ENCODE peak calls at places on chromosomes 12 and 14, in seven cellular contexts. F is HCEC 1CT, W is lung, M is astrocyte of the spinal cord, O is pulmonary artery endothelial cell, A is WTC11, K is nephron progenitor cell. B is an unnamed sample.

GRCh38 chr12:108312885-108313203 is 26.3 kb downstream of the CMKLR1 start:
- DNase-seq in F (no peak), W (no peak), M (no peak), O (no peak), A (no peak), K (no peak), B (no peak)

GRCh38 chr12:7439579-7440505 is 4.1 kb downstream of the CD163L1 start:
- DNase-seq in F (no peak), W (peak), M (peak), O (peak), A (peak), K (peak), B (no peak)

GRCh38 chr12:95212576-95212975 is 4.7 kb downstream of the FGD6 start:
- DNase-seq in F (no peak), W (no peak), M (no peak), O (no peak), A (no peak), K (no peak), B (no peak)

GRCh38 chr14:73977896-73978295 is 27.8 kb downstream of the COQ6 start:
- DNase-seq in F (peak), W (no peak), M (peak), O (no peak), A (no peak), K (no peak), B (no peak)

GRCh38 chr14:55103005-55103640 is 25.9 kb upstream of the LGALS3 start:
- DNase-seq in F (peak), W (peak), M (peak), O (peak), A (peak), K (peak), B (no peak)

GRCh38 chr12:57216014-57216891 is at the start of gene NXPH4:
- DNase-seq in F (no peak), W (no peak), M (no peak), O (no peak), A (peak), K (peak), B (no peak)

GRCh38 chr12:31897791-31898503 is 61.3 kb upstream of the RESF1 start:
- DNase-seq in F (no peak), W (no peak), M (peak), O (no peak), A (peak), K (peak), B (no peak)

GRCh38 chr14:23438130-23438893 is 2.9 kb upstream of the MYH7 start:
- DNase-seq in F (no peak), W (no peak), M (no peak), O (no peak), A (no peak), K (no peak), B (peak)

GRCh38 chr12:57461326-57461903 is 1.8 kb downstream of the GLI1 start:
- DNase-seq in F (peak), W (no peak), M (peak), O (no peak), A (peak), K (peak), B (no peak)

GRCh38 chr12:20376984-20377383 is 8.6 kb downstream of the PDE3A start:
- DNase-seq in F (peak), W (no peak), M (peak), O (peak), A (no peak), K (no peak), B (no peak)

GRCh38 chr14:70776197-70776596 is 33.1 kb downstream of the MAP3K9 start:
- DNase-seq in F (no peak), W (no peak), M (no peak), O (no peak), A (no peak), K (no peak), B (no peak)

GRCh38 chr14:35287481-35288013 is 4.6 kb upstream of the PSMA6 start:
- DNase-seq in F (no peak), W (no peak), M (no peak), O (no peak), A (no peak), K (no peak), B (no peak)

GRCh38 chr14:72439707-72440106 is 454.2 kb downstream of the DPF3 start:
- DNase-seq in F (no peak), W (no peak), M (no peak), O (no peak), A (no peak), K (no peak), B (no peak)

GRCh38 chr14:26766726-26767125 is 168.9 kb upstream of the NOVA1 start:
- DNase-seq in F (peak), W (no peak), M (no peak), O (no peak), A (no peak), K (no peak), B (no peak)

GRCh38 chr12:27343255-27344000 is 10.8 kb downstream of the BMAL2 start:
- DNase-seq in F (peak), W (no peak), M (peak), O (peak), A (no peak), K (no peak), B (no peak)

GRCh38 chr14:75223664-75224154 is 47.3 kb upstream of the TMED10 start:
- DNase-seq in F (peak), W (peak), M (peak), O (no peak), A (peak), K (peak), B (no peak)

GRCh38 chr12:62600038-62600437 is 133.4 kb downstream of the MON2 start:
- DNase-seq in F (peak), W (no peak), M (no peak), O (no peak), A (no peak), K (no peak), B (no peak)

GRCh38 chr12:92784356-92784755 is 81.6 kb downstream of the PLEKHG7 start:
- DNase-seq in F (no peak), W (no peak), M (peak), O (no peak), A (no peak), K (no peak), B (no peak)

GRCh38 chr14:68199465-68200145 is 380.0 kb downstream of the RAD51B start:
- DNase-seq in F (no peak), W (no peak), M (peak), O (peak), A (peak), K (peak), B (no peak)

GRCh38 chr14:21923820-21924219 is 250.2 kb upstream of the OR4E1 start:
- DNase-seq in F (no peak), W (no peak), M (no peak), O (peak), A (no peak), K (no peak), B (no peak)

GRCh38 chr12:67067453-67068203 is 201.5 kb upstream of the CAND1 start:
- DNase-seq in F (no peak), W (no peak), M (no peak), O (no peak), A (no peak), K (peak), B (no peak)

GRCh38 chr14:101034986-101035385 is 131.5 kb upstream of the RTL1 start:
- DNase-seq in F (no peak), W (no peak), M (no peak), O (no peak), A (no peak), K (no peak), B (no peak)